ENCODE peak calls at places on chromosomes 16 and 17, in eight cellular contexts. X is D341Med; I is activated CD4-positive, alpha-beta T cell treated with anti-CD3 and anti-CD28 coated beads, Interleukin-2, amount 10 ng/mL, durations not matched to agents 7 days and 5 days; O is NCI-H1694; A is stomach; F is neuronal stem cell; Z is NCI-H1417; L is AG10803. D is an unnamed sample.

GRCh38 chr17:64786337-64786736 is 124.2 kb upstream of the SMURF2 start:
- DNase-seq in X (peak; percentile 24), I (no peak), O (no peak), A (no peak), F (no peak), Z (no peak), L (no peak), D (no peak)

GRCh38 chr17:74460996-74461395 is 5.4 kb upstream of the CD300A start:
- DNase-seq in X (no peak), I (no peak), O (no peak), A (no peak), F (no peak), Z (no peak), L (no peak), D (no peak)

GRCh38 chr16:12907670-12908233 is 6.4 kb downstream of the SHISA9 start:
- DNase-seq in X (no peak), I (no peak), O (no peak), A (no peak), F (no peak), Z (no peak), L (no peak), D (peak; percentile 20)

GRCh38 chr16:53502331-53503269 is at the start of gene AKTIP:
- DNase-seq in X (peak; percentile 79), I (peak; percentile 35), O (no peak), A (peak; percentile 79), F (peak; percentile 24), Z (peak; percentile 29), L (peak; percentile 61), D (peak; percentile 76)

GRCh38 chr16:23597003-23597756 is 1.1 kb upstream of the NDUFAB1 start:
- DNase-seq in X (peak; percentile 49), I (peak; percentile 22), O (peak; percentile 10), A (no peak), F (no peak), Z (no peak), L (no peak), D (peak; percentile 6)

GRCh38 chr17:17398188-17398927 is 78.4 kb upstream of the MED9 start:
- DNase-seq in X (no peak), I (no peak), O (no peak), A (no peak), F (no peak), Z (no peak), L (peak; percentile 68), D (peak; percentile 95)

GRCh38 chr16:29876578-29877249 is 13.7 kb upstream of the CDIPT start:
- DNase-seq in X (no peak), I (peak; percentile 33), O (no peak), A (no peak), F (no peak), Z (no peak), L (no peak), D (no peak)

GRCh38 chr17:78883090-78883532 is 19.9 kb downstream of the CEP295NL start:
- DNase-seq in X (no peak), I (no peak), O (no peak), A (peak; percentile 69), F (no peak), Z (no peak), L (peak; percentile 95), D (no peak)

GRCh38 chr17:1058423-1059130 is 61.6 kb downstream of the TIMM22 start:
- DNase-seq in X (no peak), I (peak; percentile 67), O (peak; percentile 63), A (peak; percentile 71), F (no peak), Z (peak; percentile 17), L (peak; percentile 24), D (no peak)

GRCh38 chr16:57607676-57608461 is 20.6 kb upstream of the ADGRG1 start:
- DNase-seq in X (no peak), I (no peak), O (no peak), A (no peak), F (no peak), Z (no peak), L (no peak), D (no peak)

GRCh38 chr17:64779344-64780095 is 117.4 kb upstream of the SMURF2 start:
- DNase-seq in X (peak; percentile 33), I (no peak), O (no peak), A (no peak), F (no peak), Z (no peak), L (no peak), D (no peak)

GRCh38 chr16:19071811-19072777 is 4.7 kb downstream of the COQ7 start:
- DNase-seq in X (peak; percentile 64), I (peak; percentile 71), O (peak; percentile 54), A (peak; percentile 70), F (peak; percentile 31), Z (peak; percentile 1), L (peak; percentile 54), D (peak; percentile 50)